ENCODE peak calls at places on chromosomes 5 and 9, in seven cellular contexts. One of them, this sample, is unnamed.

GRCh38 chr5:54872810-54873209 is 112.6 kb downstream of the ESM1 start:
- DNase-seq in HepG2: no peak
- DNase-seq in kidney tubule cell: no peak
- DNase-seq in omental fat pad: no peak
- DNase-seq in AG10803: no peak
- DNase-seq in NCI-H2107: no peak
- DNase-seq in Peyer's patch: no peak
- DNase-seq in this sample: no peak

GRCh38 chr9:126055386-126055785 is 271.2 kb upstream of the MVB12B start:
- DNase-seq in HepG2: no peak
- DNase-seq in kidney tubule cell: peak
- DNase-seq in omental fat pad: no peak
- DNase-seq in AG10803: peak
- DNase-seq in NCI-H2107: no peak
- DNase-seq in Peyer's patch: no peak
- DNase-seq in this sample: no peak

GRCh38 chr5:88368201-88368600 is 99.6 kb upstream of the TMEM161B start:
- DNase-seq in HepG2: no peak
- DNase-seq in kidney tubule cell: peak
- DNase-seq in omental fat pad: no peak
- DNase-seq in AG10803: no peak
- DNase-seq in NCI-H2107: no peak
- DNase-seq in Peyer's patch: no peak
- DNase-seq in this sample: no peak

GRCh38 chr9:113574381-113575262 is 111.1 kb downstream of the RGS3 start:
- DNase-seq in HepG2: no peak
- DNase-seq in kidney tubule cell: peak
- DNase-seq in omental fat pad: no peak
- DNase-seq in AG10803: peak
- DNase-seq in NCI-H2107: no peak
- DNase-seq in Peyer's patch: peak
- DNase-seq in this sample: no peak

GRCh38 chr9:100443781-100444768 is 17.1 kb downstream of the MSANTD3 start:
- DNase-seq in HepG2: peak
- DNase-seq in kidney tubule cell: no peak
- DNase-seq in omental fat pad: no peak
- DNase-seq in AG10803: peak
- DNase-seq in NCI-H2107: no peak
- DNase-seq in Peyer's patch: no peak
- DNase-seq in this sample: no peak

GRCh38 chr5:53376853-53377252 is 103.6 kb upstream of the FST start:
- DNase-seq in HepG2: no peak
- DNase-seq in kidney tubule cell: no peak
- DNase-seq in omental fat pad: no peak
- DNase-seq in AG10803: no peak
- DNase-seq in NCI-H2107: no peak
- DNase-seq in Peyer's patch: no peak
- DNase-seq in this sample: no peak

GRCh38 chr5:89930591-89931383 is 478.8 kb downstream of the CETN3 start:
- DNase-seq in HepG2: peak
- DNase-seq in kidney tubule cell: peak
- DNase-seq in omental fat pad: no peak
- DNase-seq in AG10803: peak
- DNase-seq in NCI-H2107: no peak
- DNase-seq in Peyer's patch: no peak
- DNase-seq in this sample: no peak

GRCh38 chr9:114850871-114851270 is 45.0 kb upstream of the TNFSF15 start:
- DNase-seq in HepG2: no peak
- DNase-seq in kidney tubule cell: no peak
- DNase-seq in omental fat pad: no peak
- DNase-seq in AG10803: no peak
- DNase-seq in NCI-H2107: no peak
- DNase-seq in Peyer's patch: no peak
- DNase-seq in this sample: no peak

GRCh38 chr5:124402144-124402581 is 344.3 kb downstream of the ZNF608 start:
- DNase-seq in HepG2: no peak
- DNase-seq in kidney tubule cell: peak
- DNase-seq in omental fat pad: peak
- DNase-seq in AG10803: peak
- DNase-seq in NCI-H2107: peak
- DNase-seq in Peyer's patch: peak
- DNase-seq in this sample: no peak

GRCh38 chr5:171954721-171955120 is 51.7 kb downstream of the FBXW11 start:
- DNase-seq in HepG2: no peak
- DNase-seq in kidney tubule cell: peak
- DNase-seq in omental fat pad: no peak
- DNase-seq in AG10803: peak
- DNase-seq in NCI-H2107: no peak
- DNase-seq in Peyer's patch: no peak
- DNase-seq in this sample: peak

GRCh38 chr5:89059274-89059673 is 176.3 kb upstream of the MEF2C start:
- DNase-seq in HepG2: no peak
- DNase-seq in kidney tubule cell: no peak
- DNase-seq in omental fat pad: no peak
- DNase-seq in AG10803: no peak
- DNase-seq in NCI-H2107: no peak
- DNase-seq in Peyer's patch: no peak
- DNase-seq in this sample: no peak

GRCh38 chr9:126773004-126773607 is 31.7 kb upstream of the ZBTB43 start:
- DNase-seq in HepG2: peak
- DNase-seq in kidney tubule cell: no peak
- DNase-seq in omental fat pad: no peak
- DNase-seq in AG10803: no peak
- DNase-seq in NCI-H2107: no peak
- DNase-seq in Peyer's patch: no peak
- DNase-seq in this sample: no peak

GRCh38 chr5:76175821-76176403 is 92.7 kb downstream of the SV2C start:
- DNase-seq in HepG2: no peak
- DNase-seq in kidney tubule cell: no peak
- DNase-seq in omental fat pad: no peak
- DNase-seq in AG10803: no peak
- DNase-seq in NCI-H2107: no peak
- DNase-seq in Peyer's patch: no peak
- DNase-seq in this sample: peak

GRCh38 chr9:95018099-95018927 is 291.8 kb downstream of the AOPEP start:
- DNase-seq in HepG2: peak
- DNase-seq in kidney tubule cell: peak
- DNase-seq in omental fat pad: no peak
- DNase-seq in AG10803: peak
- DNase-seq in NCI-H2107: no peak
- DNase-seq in Peyer's patch: no peak
- DNase-seq in this sample: no peak

GRCh38 chr9:133729646-133730281 is 8.4 kb downstream of the SARDH start:
- DNase-seq in HepG2: no peak
- DNase-seq in kidney tubule cell: no peak
- DNase-seq in omental fat pad: peak
- DNase-seq in AG10803: no peak
- DNase-seq in NCI-H2107: no peak
- DNase-seq in Peyer's patch: peak
- DNase-seq in this sample: no peak

GRCh38 chr5:145984072-145984471 is 47.7 kb downstream of the SH3RF2 start:
- DNase-seq in HepG2: no peak
- DNase-seq in kidney tubule cell: no peak
- DNase-seq in omental fat pad: no peak
- DNase-seq in AG10803: no peak
- DNase-seq in NCI-H2107: no peak
- DNase-seq in Peyer's patch: no peak
- DNase-seq in this sample: no peak

GRCh38 chr9:37410969-37411785 is 11.3 kb upstream of the GRHPR start:
- DNase-seq in HepG2: peak
- DNase-seq in kidney tubule cell: no peak
- DNase-seq in omental fat pad: no peak
- DNase-seq in AG10803: no peak
- DNase-seq in NCI-H2107: no peak
- DNase-seq in Peyer's patch: peak
- DNase-seq in this sample: peak

GRCh38 chr5:10838038-10838437 is 77.0 kb upstream of the DAP start:
- DNase-seq in HepG2: peak
- DNase-seq in kidney tubule cell: no peak
- DNase-seq in omental fat pad: no peak
- DNase-seq in AG10803: no peak
- DNase-seq in NCI-H2107: no peak
- DNase-seq in Peyer's patch: no peak
- DNase-seq in this sample: peak

GRCh38 chr9:512555-513272 is 298.0 kb downstream of the DOCK8 start:
- DNase-seq in HepG2: no peak
- DNase-seq in kidney tubule cell: no peak
- DNase-seq in omental fat pad: no peak
- DNase-seq in AG10803: no peak
- DNase-seq in NCI-H2107: no peak
- DNase-seq in Peyer's patch: no peak
- DNase-seq in this sample: no peak

GRCh38 chr9:86452194-86452828 is 98.1 kb upstream of the TUT7 start:
- DNase-seq in HepG2: peak
- DNase-seq in kidney tubule cell: no peak
- DNase-seq in omental fat pad: no peak
- DNase-seq in AG10803: no peak
- DNase-seq in NCI-H2107: no peak
- DNase-seq in Peyer's patch: no peak
- DNase-seq in this sample: peak

GRCh38 chr9:121989010-121989409 is 104.1 kb downstream of the TTLL11 start:
- DNase-seq in HepG2: no peak
- DNase-seq in kidney tubule cell: peak
- DNase-seq in omental fat pad: no peak
- DNase-seq in AG10803: no peak
- DNase-seq in NCI-H2107: no peak
- DNase-seq in Peyer's patch: no peak
- DNase-seq in this sample: peak

GRCh38 chr5:90632799-90633198 is 74.2 kb downstream of the ADGRV1 start:
- DNase-seq in HepG2: no peak
- DNase-seq in kidney tubule cell: no peak
- DNase-seq in omental fat pad: no peak
- DNase-seq in AG10803: no peak
- DNase-seq in NCI-H2107: no peak
- DNase-seq in Peyer's patch: no peak
- DNase-seq in this sample: no peak

GRCh38 chr9:120394058-120394669 is 185.8 kb downstream of the CDK5RAP2 start:
- DNase-seq in HepG2: peak
- DNase-seq in kidney tubule cell: peak
- DNase-seq in omental fat pad: no peak
- DNase-seq in AG10803: peak
- DNase-seq in NCI-H2107: no peak
- DNase-seq in Peyer's patch: no peak
- DNase-seq in this sample: no peak

GRCh38 chr9:90801507-90802289 is at the start of gene SYK:
- DNase-seq in HepG2: no peak
- DNase-seq in kidney tubule cell: peak
- DNase-seq in omental fat pad: no peak
- DNase-seq in AG10803: no peak
- DNase-seq in NCI-H2107: no peak
- DNase-seq in Peyer's patch: peak
- DNase-seq in this sample: peak

GRCh38 chr5:139272471-139273321 is 20.8 kb upstream of the MATR3 start:
- DNase-seq in HepG2: peak
- DNase-seq in kidney tubule cell: peak
- DNase-seq in omental fat pad: no peak
- DNase-seq in AG10803: peak
- DNase-seq in NCI-H2107: no peak
- DNase-seq in Peyer's patch: peak
- DNase-seq in this sample: peak

GRCh38 chr5:56003179-56003578 is 8.4 kb upstream of the IL6ST start:
- DNase-seq in HepG2: peak
- DNase-seq in kidney tubule cell: peak
- DNase-seq in omental fat pad: no peak
- DNase-seq in AG10803: peak
- DNase-seq in NCI-H2107: no peak
- DNase-seq in Peyer's patch: peak
- DNase-seq in this sample: peak

GRCh38 chr5:145341842-145342241 is 493.3 kb downstream of the PRELID2 start:
- DNase-seq in HepG2: no peak
- DNase-seq in kidney tubule cell: peak
- DNase-seq in omental fat pad: no peak
- DNase-seq in AG10803: no peak
- DNase-seq in NCI-H2107: no peak
- DNase-seq in Peyer's patch: no peak
- DNase-seq in this sample: no peak

GRCh38 chr5:43281840-43282658 is 31.2 kb downstream of the HMGCS1 start:
- DNase-seq in HepG2: no peak
- DNase-seq in kidney tubule cell: peak
- DNase-seq in omental fat pad: no peak
- DNase-seq in AG10803: no peak
- DNase-seq in NCI-H2107: no peak
- DNase-seq in Peyer's patch: no peak
- DNase-seq in this sample: no peak

GRCh38 chr5:35237580-35238376 is 7.5 kb upstream of the PRLR start:
- DNase-seq in HepG2: peak
- DNase-seq in kidney tubule cell: peak
- DNase-seq in omental fat pad: no peak
- DNase-seq in AG10803: no peak
- DNase-seq in NCI-H2107: no peak
- DNase-seq in Peyer's patch: no peak
- DNase-seq in this sample: peak

GRCh38 chr5:96410013-96410412 is 23.0 kb downstream of the PCSK1 start:
- DNase-seq in HepG2: no peak
- DNase-seq in kidney tubule cell: no peak
- DNase-seq in omental fat pad: no peak
- DNase-seq in AG10803: no peak
- DNase-seq in NCI-H2107: no peak
- DNase-seq in Peyer's patch: no peak
- DNase-seq in this sample: no peak

GRCh38 chr5:40390286-40391253 is 289.1 kb upstream of the PTGER4 start:
- DNase-seq in HepG2: no peak
- DNase-seq in kidney tubule cell: no peak
- DNase-seq in omental fat pad: no peak
- DNase-seq in AG10803: no peak
- DNase-seq in NCI-H2107: no peak
- DNase-seq in Peyer's patch: no peak
- DNase-seq in this sample: peak

GRCh38 chr5:72355706-72356299 is 35.6 kb downstream of the PTCD2 start:
- DNase-seq in HepG2: no peak
- DNase-seq in kidney tubule cell: peak
- DNase-seq in omental fat pad: no peak
- DNase-seq in AG10803: peak
- DNase-seq in NCI-H2107: no peak
- DNase-seq in Peyer's patch: no peak
- DNase-seq in this sample: peak

GRCh38 chr5:135211083-135211790 is 177.2 kb upstream of the PITX1 start:
- DNase-seq in HepG2: no peak
- DNase-seq in kidney tubule cell: no peak
- DNase-seq in omental fat pad: no peak
- DNase-seq in AG10803: no peak
- DNase-seq in NCI-H2107: no peak
- DNase-seq in Peyer's patch: peak
- DNase-seq in this sample: no peak

GRCh38 chr9:87610200-87611155 is 112.8 kb downstream of the DAPK1 start:
- DNase-seq in HepG2: no peak
- DNase-seq in kidney tubule cell: no peak
- DNase-seq in omental fat pad: no peak
- DNase-seq in AG10803: peak
- DNase-seq in NCI-H2107: no peak
- DNase-seq in Peyer's patch: no peak
- DNase-seq in this sample: no peak

This sample was measured in small intestine.